ENCODE peak calls at places on chromosomes 6 and 20, in five cellular contexts. G is activated effector memory CD4-positive, alpha-beta T cell treated with Interleukin-2 at 50 U/mL for 16 hours; T is mesothelial cell of epicardium; V is ureter; W is HT-29. K is an unnamed sample.

GRCh38 chr6:168045706-168046620 is 33.0 kb downstream of the FRMD1 start:
- DNase-seq in G (no peak), W (no peak), V (no peak), T (no peak), K (no peak)

GRCh38 chr6:110398778-110399177 is 16.6 kb downstream of the DDO start:
- DNase-seq in W (no peak), V (no peak), G (no peak), T (no peak), K (no peak)

GRCh38 chr6:15026832-15027231 is 219.0 kb upstream of the JARID2 start:
- DNase-seq in W (peak; percentile 1), V (no peak), T (no peak), G (no peak), K (no peak)

GRCh38 chr6:166202321-166202733 is 34.7 kb upstream of the TBXT start:
- DNase-seq in W (no peak), T (no peak), V (no peak), G (no peak), K (no peak)

GRCh38 chr20:48703107-48703506 is 124.7 kb downstream of the PREX1 start:
- DNase-seq in W (no peak), T (no peak), V (no peak), G (no peak), K (no peak)

GRCh38 chr6:154995241-154996162 is at the start of gene TIAM2:
- DNase-seq in G (no peak), V (no peak), W (no peak), T (peak; percentile 56), K (peak; percentile 85)

GRCh38 chr6:45830441-45831139 is 185.1 kb downstream of the CLIC5 start:
- DNase-seq in W (no peak), V (no peak), T (no peak), G (no peak), K (no peak)

GRCh38 chr6:42735976-42736375 is 9.9 kb downstream of the TBCC start:
- DNase-seq in W (no peak), G (no peak), V (no peak), T (no peak), K (no peak)

GRCh38 chr20:45963059-45964011 is 8.7 kb downstream of the ZNF335 start:
- DNase-seq in W (peak; percentile 86), T (no peak), V (no peak), G (no peak), K (no peak)

K was measured in ecto neural progenitor cell.